ENCODE peak calls at places on chromosomes 12 and 14, in eight cellular contexts. Z, W, U, G, H, R, C and E are unnamed samples.

GRCh38 chr14:90846511-90846910 is 30.3 kb upstream of the TTC7B start:
- DNase-seq in Z (no peak), W (no peak), U (no peak), G (no peak), H (no peak), R (no peak), C (no peak), E (no peak)

GRCh38 chr12:63862187-63863107 is 17.9 kb downstream of the SRGAP1 start:
- DNase-seq in Z (no peak), W (peak; percentile 81), U (no peak), G (no peak), H (no peak), R (peak; percentile 23), C (no peak), E (no peak)

GRCh38 chr14:42174357-42174756 is 567.7 kb downstream of the LRFN5 start:
- DNase-seq in Z (no peak), W (no peak), U (no peak), G (no peak), H (no peak), R (no peak), C (no peak), E (no peak)

GRCh38 chr12:89450922-89451321 is 73.7 kb downstream of the GALNT4 start:
- DNase-seq in Z (no peak), W (no peak), U (no peak), G (no peak), H (no peak), R (peak; percentile 56), C (no peak), E (no peak)

GRCh38 chr14:93999573-93999972 is 2.5 kb downstream of the CCDC197 start:
- DNase-seq in Z (no peak), W (no peak), U (no peak), G (no peak), H (no peak), R (peak; percentile 11), C (no peak), E (no peak)

GRCh38 chr12:126831115-126831514 is 1435.9 kb upstream of the TMEM132C start:
- DNase-seq in Z (no peak), W (no peak), U (no peak), G (no peak), H (no peak), R (no peak), C (no peak), E (no peak)

GRCh38 chr12:109461049-109461845 is 15.9 kb downstream of the KCTD10 start:
- DNase-seq in Z (no peak), W (peak; percentile 65), U (no peak), G (no peak), H (peak; percentile 33), R (no peak), C (no peak), E (peak; percentile 50)

GRCh38 chr14:64929003-64929337 is 13.6 kb downstream of the GPX2 start:
- DNase-seq in Z (no peak), W (no peak), U (no peak), G (no peak), H (no peak), R (no peak), C (no peak), E (no peak)

GRCh38 chr12:129681151-129681550 is 222.7 kb downstream of the TMEM132D start:
- DNase-seq in Z (no peak), W (no peak), U (no peak), G (no peak), H (no peak), R (no peak), C (no peak), E (no peak)

GRCh38 chr12:124737040-124737419 is 126.6 kb downstream of the SCARB1 start:
- DNase-seq in Z (no peak), W (no peak), U (no peak), G (no peak), H (no peak), R (no peak), C (no peak), E (no peak)

GRCh38 chr14:97446087-97446486 is 648.9 kb downstream of the VRK1 start:
- DNase-seq in Z (no peak), W (no peak), U (no peak), G (no peak), H (no peak), R (peak; percentile 20), C (no peak), E (no peak)

GRCh38 chr14:100156776-100157175 is 2.7 kb downstream of the DEGS2 start:
- DNase-seq in Z (no peak), W (peak; percentile 37), U (no peak), G (no peak), H (no peak), R (no peak), C (no peak), E (no peak)

GRCh38 chr14:64910847-64911495 is 3.3 kb upstream of the CHURC1 start:
- DNase-seq in Z (no peak), W (no peak), U (no peak), G (no peak), H (no peak), R (peak; percentile 70), C (no peak), E (no peak)

GRCh38 chr12:79547044-79547734 is 143.6 kb downstream of the PAWR start:
- DNase-seq in Z (no peak), W (peak; percentile 38), U (no peak), G (no peak), H (no peak), R (peak; percentile 98), C (no peak), E (no peak)

GRCh38 chr12:78146365-78146772 is 315.7 kb downstream of the NAV3 start:
- DNase-seq in Z (no peak), W (no peak), U (no peak), G (no peak), H (peak; percentile 11), R (peak; percentile 63), C (no peak), E (peak; percentile 11)

GRCh38 chr14:67674139-67674479 is 323 bp downstream of the VTI1B start:
- DNase-seq in Z (peak; percentile 77), W (peak; percentile 86), U (peak; percentile 65), G (no peak), H (peak; percentile 64), R (peak; percentile 88), C (no peak), E (peak; percentile 69)

GRCh38 chr14:55957950-55958349 is 160.3 kb upstream of the PELI2 start:
- DNase-seq in Z (no peak), W (no peak), U (no peak), G (no peak), H (no peak), R (peak; percentile 91), C (no peak), E (no peak)

GRCh38 chr14:89563503-89563902 is 146.5 kb upstream of the FOXN3 start:
- DNase-seq in Z (no peak), W (no peak), U (no peak), G (no peak), H (no peak), R (no peak), C (no peak), E (no peak)

GRCh38 chr12:51244269-51244668 is 5.6 kb downstream of the DAZAP2 start:
- DNase-seq in Z (no peak), W (no peak), U (no peak), G (no peak), H (no peak), R (no peak), C (no peak), E (no peak)

GRCh38 chr14:23910081-23910875 is 43.3 kb upstream of the DHRS4 start:
- DNase-seq in Z (peak; percentile 55), W (peak; percentile 64), U (peak; percentile 15), G (no peak), H (peak; percentile 50), R (peak; percentile 94), C (no peak), E (peak; percentile 60)

GRCh38 chr12:34398366-34398705 is 376.0 kb downstream of the ALG10 start:
- DNase-seq in Z (no peak), W (peak; percentile 12), U (peak; percentile 8), G (peak; percentile 55), H (no peak), R (no peak), C (peak; percentile 46), E (peak; percentile 4)

GRCh38 chr14:22251090-22251489 is 337.9 kb downstream of the DAD1 start:
- DNase-seq in Z (no peak), W (no peak), U (no peak), G (no peak), H (no peak), R (no peak), C (no peak), E (no peak)

GRCh38 chr14:93395227-93395626 is 35.5 kb upstream of the UNC79 start:
- DNase-seq in Z (no peak), W (no peak), U (no peak), G (no peak), H (no peak), R (no peak), C (no peak), E (no peak)

GRCh38 chr12:81953541-81953940 is 194.4 kb upstream of the PPFIA2 start:
- DNase-seq in Z (no peak), W (no peak), U (no peak), G (no peak), H (no peak), R (no peak), C (no peak), E (no peak)

GRCh38 chr12:121789800-121790748 is 3.4 kb downstream of the RHOF start:
- DNase-seq in Z (no peak), W (peak; percentile 61), U (no peak), G (no peak), H (peak; percentile 83), R (peak; percentile 67), C (no peak), E (peak; percentile 87)

DNA sequence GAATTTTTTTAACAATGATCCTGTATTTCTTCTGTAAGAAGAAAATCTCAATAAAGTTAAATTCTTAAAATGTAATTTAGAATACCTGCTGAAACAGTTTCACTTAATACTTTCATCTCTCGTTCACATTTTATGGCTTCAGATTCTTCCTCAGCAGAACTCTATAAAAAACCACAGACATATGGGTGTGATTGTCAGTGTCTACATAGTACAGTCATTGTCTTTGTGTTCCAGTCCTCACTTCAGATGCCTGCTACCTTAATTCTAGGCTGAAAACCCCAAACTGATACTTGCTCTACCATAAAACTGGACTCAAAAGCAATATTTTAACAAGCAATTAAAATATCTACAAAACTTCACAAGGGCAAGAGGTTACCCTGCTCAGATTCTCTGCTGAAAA is 71.8 kb downstream of the DNAI7 start:
- DNase-seq in Z (no peak), W (no peak), U (no peak), G (no peak), H (no peak), R (no peak), C (no peak), E (no peak)
- TF ChIP-seq CTCF in Z (no peak), W (no peak), U (no peak), G (no peak), H (no peak), R (no peak), C (no peak), E (no peak)

GRCh38 chr14:60233251-60233650 is 15.8 kb upstream of the PPM1A start:
- DNase-seq in Z (no peak), W (no peak), U (no peak), G (no peak), H (no peak), R (no peak), C (no peak), E (no peak)
- TF ChIP-seq CTCF in Z (no peak), W (no peak), U (no peak), G (no peak), H (no peak), R (peak; percentile 16), C (no peak), E (no peak)

GRCh38 chr14:73851567-73852382 is at the start of gene PTGR2:
- DNase-seq in Z (peak; percentile 96), W (peak; percentile 96), U (peak; percentile 97), G (peak; percentile 95), H (peak; percentile 97), R (peak; percentile 99), C (peak; percentile 97), E (peak; percentile 97)
- TF ChIP-seq CTCF in Z (peak; percentile 56), W (no peak), U (no peak), G (peak; percentile 46), H (no peak), R (no peak), C (peak; percentile 27), E (no peak)

GRCh38 chr14:20662968-20663731 is 21.2 kb upstream of the RNASE4 start:
- DNase-seq in Z (peak; percentile 29), W (peak; percentile 89), U (no peak), G (no peak), H (peak; percentile 55), R (peak; percentile 93), C (peak; percentile 42), E (peak; percentile 63)
- TF ChIP-seq CTCF in Z (peak; percentile 45), W (peak; percentile 56), U (peak; percentile 40), G (peak; percentile 59), H (peak; percentile 59), R (peak; percentile 69), C (peak; percentile 56), E (peak; percentile 66)